ENCODE peak calls at places on chromosomes 5 and 9, in four cellular contexts. R, L, X and K are unnamed samples.

GRCh38 chr9:137178939-137179630 is 7.2 kb upstream of the TMEM210 start:
- DNase-seq in X (no peak), R (no peak), L (no peak), K (peak)

GRCh38 chr5:178626484-178627258 is at the start of gene CLK4:
- DNase-seq in R (peak), X (peak), L (peak), K (peak)

GRCh38 chr5:17154211-17154996 is 63.0 kb upstream of the BASP1 start:
- DNase-seq in X (no peak), R (no peak), L (no peak), K (no peak)

GRCh38 chr9:127981559-127982121 is 851 bp upstream of the EEIG1 start:
- DNase-seq in R (no peak), L (peak), X (no peak), K (no peak)

GRCh38 chr5:1189269-1189668 is 12.1 kb upstream of the SLC6A19 start:
- DNase-seq in R (no peak), X (no peak), L (no peak), K (no peak)

GRCh38 chr9:79551586-79551985 is 20.2 kb upstream of the TLE4 start:
- DNase-seq in R (no peak), L (no peak), X (no peak), K (no peak)

GRCh38 chr5:61299254-61299653 is 32.8 kb upstream of the ZSWIM6 start:
- DNase-seq in L (no peak), X (no peak), R (no peak), K (no peak)

GRCh38 chr5:134917070-134917831 is 12.3 kb downstream of the PCBD2 start:
- DNase-seq in L (peak), X (no peak), R (no peak), K (no peak)

GRCh38 chr9:121725008-121725795 is 73.8 kb downstream of the DAB2IP start:
- DNase-seq in R (peak), X (peak), L (no peak), K (no peak)

GRCh38 chr5:23139338-23140171 is 286.4 kb upstream of the CDH12 start:
- DNase-seq in R (peak), X (no peak), L (no peak), K (peak)

GRCh38 chr9:111728143-111728542 is 66.6 kb downstream of the SHOC1 start:
- DNase-seq in X (no peak), L (no peak), R (no peak), K (no peak)

GRCh38 chr9:73347720-73348119 is 196.1 kb downstream of the ANXA1 start:
- DNase-seq in X (no peak), R (no peak), L (no peak), K (no peak)

GRCh38 chr5:55903121-55903701 is 52.1 kb downstream of the IL31RA start:
- DNase-seq in R (no peak), X (no peak), L (peak), K (peak)

GRCh38 chr9:120928720-120929389 is 2.3 kb upstream of the TRAF1 start:
- DNase-seq in R (peak), L (peak), X (peak), K (peak)

GRCh38 chr9:128552153-128552743 is at the start of gene SPTAN1:
- DNase-seq in X (peak), L (peak), R (peak), K (peak)

GRCh38 chr5:43410414-43410813 is 1.8 kb downstream of the CCL28 start:
- DNase-seq in R (no peak), L (no peak), X (no peak), K (no peak)

GRCh38 chr5:34548086-34548403 is 108.1 kb upstream of the RAI14 start:
- DNase-seq in X (no peak), R (no peak), L (no peak), K (no peak)

GRCh38 chr9:134617836-134618162 is 23.8 kb upstream of the COL5A1 start:
- DNase-seq in R (no peak), X (no peak), L (no peak), K (no peak)

GRCh38 chr5:137218896-137219295 is 280.2 kb downstream of the SPOCK1 start:
- DNase-seq in L (no peak), X (no peak), R (no peak), K (no peak)

GRCh38 chr5:137221914-137222313 is 277.2 kb downstream of the SPOCK1 start:
- DNase-seq in L (no peak), R (no peak), X (no peak), K (no peak)

GRCh38 chr5:137217599-137218200 is 281.4 kb downstream of the SPOCK1 start:
- DNase-seq in R (no peak), L (no peak), X (no peak), K (no peak)

GRCh38 chr5:137218471-137218870 is 280.7 kb downstream of the SPOCK1 start:
- DNase-seq in R (no peak), L (no peak), X (no peak), K (no peak)

DNA sequence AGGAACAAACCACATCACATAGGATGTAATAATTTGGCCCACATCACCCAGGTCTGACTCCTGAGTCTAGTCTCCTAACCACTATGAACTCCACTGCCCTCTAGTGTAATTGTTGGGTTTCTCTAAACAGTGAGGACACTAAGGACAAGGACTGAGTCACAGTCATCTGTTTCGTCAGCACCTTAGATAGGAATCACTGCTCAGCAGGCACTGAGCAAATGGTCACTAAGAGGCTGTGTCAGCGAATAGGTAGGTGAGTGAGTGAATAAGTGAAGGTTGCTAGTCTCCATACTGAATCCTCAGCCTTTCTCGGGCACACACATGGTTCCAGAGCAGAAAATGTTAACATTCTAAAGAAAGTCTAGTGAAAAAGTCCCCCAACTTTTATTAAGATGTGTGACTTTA is 278.6 kb downstream of the SPOCK1 start:
- DNase-seq in X (no peak), R (peak), L (no peak), K (peak)
- TF ChIP-seq CTCF in X (peak), R (peak), L (no peak), K (no peak)

GRCh38 chr5:138833095-138833494 is 42.0 kb downstream of the LRRTM2 start:
- DNase-seq in L (no peak), R (no peak), X (no peak), K (no peak)

GRCh38 chr5:138831703-138832102 is 43.4 kb downstream of the LRRTM2 start:
- DNase-seq in L (no peak), X (no peak), R (no peak), K (no peak)

GRCh38 chr5:138832218-138832617 is 42.9 kb downstream of the LRRTM2 start:
- DNase-seq in R (no peak), X (no peak), L (no peak), K (no peak)

GRCh38 chr5:138824924-138825863 is 49.9 kb downstream of the LRRTM2 start:
- DNase-seq in X (no peak), L (peak), R (peak), K (peak)

GRCh38 chr5:138829341-138829740 is 45.8 kb downstream of the LRRTM2 start:
- DNase-seq in R (no peak), L (no peak), X (no peak), K (no peak)
- TF ChIP-seq CTCF in R (no peak), L (no peak), X (no peak), K (no peak)

GRCh38 chr5:160311491-160312138 is 749 bp downstream of the CCNJL start:
- DNase-seq in L (no peak), X (peak), R (peak), K (peak)
- TF ChIP-seq CTCF in L (no peak), X (no peak), R (no peak), K (no peak)

GRCh38 chr9:33719581-33720374 is 75.6 kb upstream of the PRSS3 start:
- DNase-seq in X (no peak), R (peak), L (peak), K (peak)
- TF ChIP-seq CTCF in X (peak), R (peak), L (peak), K (peak)